ENCODE peak calls at places on chromosomes 2 and 18, in eight cellular contexts. V, O, S, U, A, C, B and P are unnamed samples.

GRCh38 chr2:151793123-151793522 is 35.1 kb downstream of the ARL5A start:
- DNase-seq in S (no peak), C (no peak), U (no peak), O (no peak), V (no peak), A (no peak), B (no peak), P (no peak)

GRCh38 chr18:52484977-52485376 is 145.0 kb downstream of the DCC start:
- DNase-seq in S (no peak), V (no peak), A (no peak), B (peak; percentile 12), O (no peak), U (no peak), C (no peak), P (no peak)

GRCh38 chr18:43970656-43971055 is 693.4 kb upstream of the SYT4 start:
- DNase-seq in B (peak; percentile 0), A (no peak), U (no peak), V (no peak), S (no peak), O (no peak), C (no peak), P (no peak)

GRCh38 chr2:128313076-128313836 is 5.4 kb downstream of the HS6ST1 start:
- DNase-seq in V (no peak), C (peak; percentile 4), A (peak; percentile 45), S (no peak), O (no peak), B (no peak), U (no peak), P (no peak)

GRCh38 chr18:11885278-11885991 is 22.7 kb downstream of the MPPE1 start:
- DNase-seq in C (no peak), U (no peak), A (peak; percentile 54), O (no peak), S (no peak), B (no peak), V (no peak), P (no peak)

GRCh38 chr2:218970916-218971315 is 11.4 kb downstream of the CDK5R2 start:
- DNase-seq in S (no peak), U (no peak), C (no peak), B (no peak), V (no peak), A (no peak), O (no peak), P (no peak)

GRCh38 chr2:54657664-54658083 is 65.8 kb upstream of the EML6 start:
- DNase-seq in B (peak; percentile 48), C (peak; percentile 39), S (no peak), O (no peak), A (peak; percentile 75), V (no peak), U (no peak), P (peak; percentile 11)

GRCh38 chr18:31049189-31049588 is 6.6 kb upstream of the DSC3 start:
- DNase-seq in U (no peak), V (no peak), B (no peak), C (no peak), S (no peak), O (no peak), A (no peak), P (peak; percentile 7)

GRCh38 chr18:47730795-47731194 is 199.7 kb downstream of the SMAD2 start:
- DNase-seq in S (no peak), U (no peak), V (no peak), B (peak; percentile 15), C (no peak), A (no peak), O (no peak), P (no peak)

GRCh38 chr18:49139726-49140125 is 189.0 kb upstream of the SMAD7 start:
- DNase-seq in C (no peak), B (no peak), U (no peak), S (no peak), O (no peak), A (no peak), V (no peak), P (no peak)

GRCh38 chr2:182763311-182763912 is 47.4 kb downstream of the DNAJC10 start:
- DNase-seq in A (peak; percentile 59), C (no peak), B (peak; percentile 45), S (no peak), V (peak; percentile 2), O (peak; percentile 14), U (no peak), P (no peak)